ENCODE peak calls at places on chromosome 4, in ten cellular contexts. One of them, this sample, is unnamed.

GRCh38 chr4:13160906-13161305 is 323.2 kb downstream of the RAB28 start:
- DNase-seq in GM03348: peak; percentile 46
- DNase-seq in GM12892: no peak
- DNase-seq in activated CD8-positive, alpha-beta memory T cell treated with anti-CD3 and anti-CD28 coated beads, Interleukin-2, amount 50 U/mL, for 48 hours: no peak
- DNase-seq in activated T-cell treated with anti-CD3 and anti-CD28 coated beads, Interleukin-2, amount 50 U/mL, for 4 hours: no peak
- DNase-seq in hepatic stellate cell: no peak
- DNase-seq in activated CD4-positive, alpha-beta T cell treated with anti-CD3 and anti-CD28 coated beads, Interleukin-2, amount 10 ng/mL, durations not matched to agents 7 days and 5 days: no peak
- DNase-seq in mesothelial cell of epicardium: no peak
- DNase-seq in RWPE1: no peak
- DNase-seq in NCI-H2081: peak; percentile 26
- DNase-seq in this sample: peak; percentile 85

GRCh38 chr4:119478446-119479179 is 150.0 kb downstream of the PDE5A start:
- DNase-seq in GM03348: no peak
- DNase-seq in GM12892: no peak
- DNase-seq in activated CD8-positive, alpha-beta memory T cell treated with anti-CD3 and anti-CD28 coated beads, Interleukin-2, amount 50 U/mL, for 48 hours: no peak
- DNase-seq in activated T-cell treated with anti-CD3 and anti-CD28 coated beads, Interleukin-2, amount 50 U/mL, for 4 hours: no peak
- DNase-seq in hepatic stellate cell: no peak
- DNase-seq in activated CD4-positive, alpha-beta T cell treated with anti-CD3 and anti-CD28 coated beads, Interleukin-2, amount 10 ng/mL, durations not matched to agents 7 days and 5 days: no peak
- DNase-seq in mesothelial cell of epicardium: no peak
- DNase-seq in RWPE1: no peak
- DNase-seq in NCI-H2081: peak; percentile 75
- DNase-seq in this sample: peak; percentile 92

GRCh38 chr4:2273657-2274319 is 11.9 kb upstream of the MXD4 start:
- DNase-seq in GM03348: no peak
- DNase-seq in GM12892: no peak
- DNase-seq in activated CD8-positive, alpha-beta memory T cell treated with anti-CD3 and anti-CD28 coated beads, Interleukin-2, amount 50 U/mL, for 48 hours: no peak
- DNase-seq in activated T-cell treated with anti-CD3 and anti-CD28 coated beads, Interleukin-2, amount 50 U/mL, for 4 hours: no peak
- DNase-seq in hepatic stellate cell: no peak
- DNase-seq in activated CD4-positive, alpha-beta T cell treated with anti-CD3 and anti-CD28 coated beads, Interleukin-2, amount 10 ng/mL, durations not matched to agents 7 days and 5 days: no peak
- DNase-seq in mesothelial cell of epicardium: no peak
- DNase-seq in RWPE1: no peak
- DNase-seq in NCI-H2081: no peak
- DNase-seq in this sample: no peak

GRCh38 chr4:61468091-61468720 is 268.1 kb downstream of the ADGRL3 start:
- DNase-seq in GM03348: no peak
- DNase-seq in GM12892: no peak
- DNase-seq in activated CD8-positive, alpha-beta memory T cell treated with anti-CD3 and anti-CD28 coated beads, Interleukin-2, amount 50 U/mL, for 48 hours: no peak
- DNase-seq in activated T-cell treated with anti-CD3 and anti-CD28 coated beads, Interleukin-2, amount 50 U/mL, for 4 hours: no peak
- DNase-seq in hepatic stellate cell: no peak
- DNase-seq in activated CD4-positive, alpha-beta T cell treated with anti-CD3 and anti-CD28 coated beads, Interleukin-2, amount 10 ng/mL, durations not matched to agents 7 days and 5 days: no peak
- DNase-seq in mesothelial cell of epicardium: no peak
- DNase-seq in RWPE1: peak; percentile 78
- DNase-seq in NCI-H2081: no peak
- DNase-seq in this sample: peak; percentile 20

GRCh38 chr4:112752061-112752460 is 115.1 kb downstream of the LARP7 start:
- DNase-seq in GM03348: no peak
- DNase-seq in GM12892: no peak
- DNase-seq in activated CD8-positive, alpha-beta memory T cell treated with anti-CD3 and anti-CD28 coated beads, Interleukin-2, amount 50 U/mL, for 48 hours: no peak
- DNase-seq in activated T-cell treated with anti-CD3 and anti-CD28 coated beads, Interleukin-2, amount 50 U/mL, for 4 hours: no peak
- DNase-seq in hepatic stellate cell: no peak
- DNase-seq in activated CD4-positive, alpha-beta T cell treated with anti-CD3 and anti-CD28 coated beads, Interleukin-2, amount 10 ng/mL, durations not matched to agents 7 days and 5 days: no peak
- DNase-seq in mesothelial cell of epicardium: no peak
- DNase-seq in RWPE1: no peak
- DNase-seq in NCI-H2081: no peak
- DNase-seq in this sample: no peak

GRCh38 chr4:3413675-3414420 is 27.9 kb upstream of the HGFAC start:
- DNase-seq in GM03348: no peak
- DNase-seq in GM12892: no peak
- DNase-seq in activated CD8-positive, alpha-beta memory T cell treated with anti-CD3 and anti-CD28 coated beads, Interleukin-2, amount 50 U/mL, for 48 hours: no peak
- DNase-seq in activated T-cell treated with anti-CD3 and anti-CD28 coated beads, Interleukin-2, amount 50 U/mL, for 4 hours: no peak
- DNase-seq in hepatic stellate cell: no peak
- DNase-seq in activated CD4-positive, alpha-beta T cell treated with anti-CD3 and anti-CD28 coated beads, Interleukin-2, amount 10 ng/mL, durations not matched to agents 7 days and 5 days: no peak
- DNase-seq in mesothelial cell of epicardium: no peak
- DNase-seq in RWPE1: no peak
- DNase-seq in NCI-H2081: no peak
- DNase-seq in this sample: no peak

GRCh38 chr4:144787365-144788263 is 141.7 kb downstream of the HHIP start:
- DNase-seq in GM03348: peak; percentile 16
- DNase-seq in GM12892: peak; percentile 1
- DNase-seq in activated CD8-positive, alpha-beta memory T cell treated with anti-CD3 and anti-CD28 coated beads, Interleukin-2, amount 50 U/mL, for 48 hours: no peak
- DNase-seq in activated T-cell treated with anti-CD3 and anti-CD28 coated beads, Interleukin-2, amount 50 U/mL, for 4 hours: no peak
- DNase-seq in hepatic stellate cell: peak; percentile 4
- DNase-seq in activated CD4-positive, alpha-beta T cell treated with anti-CD3 and anti-CD28 coated beads, Interleukin-2, amount 10 ng/mL, durations not matched to agents 7 days and 5 days: no peak
- DNase-seq in mesothelial cell of epicardium: no peak
- DNase-seq in RWPE1: peak; percentile 29
- DNase-seq in NCI-H2081: peak; percentile 18
- DNase-seq in this sample: peak; percentile 54

GRCh38 chr4:126627255-126627654 is 1005.5 kb upstream of the INTU start:
- DNase-seq in GM03348: no peak
- DNase-seq in GM12892: no peak
- DNase-seq in activated CD8-positive, alpha-beta memory T cell treated with anti-CD3 and anti-CD28 coated beads, Interleukin-2, amount 50 U/mL, for 48 hours: no peak
- DNase-seq in activated T-cell treated with anti-CD3 and anti-CD28 coated beads, Interleukin-2, amount 50 U/mL, for 4 hours: no peak
- DNase-seq in hepatic stellate cell: no peak
- DNase-seq in activated CD4-positive, alpha-beta T cell treated with anti-CD3 and anti-CD28 coated beads, Interleukin-2, amount 10 ng/mL, durations not matched to agents 7 days and 5 days: no peak
- DNase-seq in mesothelial cell of epicardium: no peak
- DNase-seq in RWPE1: peak; percentile 31
- DNase-seq in NCI-H2081: peak; percentile 10
- DNase-seq in this sample: peak; percentile 52

GRCh38 chr4:156830356-156830755 is 141.2 kb downstream of the PDGFC start:
- DNase-seq in GM03348: peak; percentile 55
- DNase-seq in GM12892: no peak
- DNase-seq in activated CD8-positive, alpha-beta memory T cell treated with anti-CD3 and anti-CD28 coated beads, Interleukin-2, amount 50 U/mL, for 48 hours: no peak
- DNase-seq in activated T-cell treated with anti-CD3 and anti-CD28 coated beads, Interleukin-2, amount 50 U/mL, for 4 hours: no peak
- DNase-seq in hepatic stellate cell: peak; percentile 29
- DNase-seq in activated CD4-positive, alpha-beta T cell treated with anti-CD3 and anti-CD28 coated beads, Interleukin-2, amount 10 ng/mL, durations not matched to agents 7 days and 5 days: no peak
- DNase-seq in mesothelial cell of epicardium: no peak
- DNase-seq in RWPE1: no peak
- DNase-seq in NCI-H2081: no peak
- DNase-seq in this sample: no peak

GRCh38 chr4:181569553-181569952 is 673.6 kb upstream of the TENM3 start:
- DNase-seq in GM03348: peak; percentile 71
- DNase-seq in GM12892: no peak
- DNase-seq in activated CD8-positive, alpha-beta memory T cell treated with anti-CD3 and anti-CD28 coated beads, Interleukin-2, amount 50 U/mL, for 48 hours: no peak
- DNase-seq in activated T-cell treated with anti-CD3 and anti-CD28 coated beads, Interleukin-2, amount 50 U/mL, for 4 hours: no peak
- DNase-seq in hepatic stellate cell: peak; percentile 2
- DNase-seq in activated CD4-positive, alpha-beta T cell treated with anti-CD3 and anti-CD28 coated beads, Interleukin-2, amount 10 ng/mL, durations not matched to agents 7 days and 5 days: no peak
- DNase-seq in mesothelial cell of epicardium: no peak
- DNase-seq in RWPE1: peak; percentile 68
- DNase-seq in NCI-H2081: peak; percentile 1
- DNase-seq in this sample: peak; percentile 65

GRCh38 chr4:127995776-127996175 is 30.6 kb downstream of the ABHD18 start:
- DNase-seq in GM03348: peak; percentile 9
- DNase-seq in GM12892: no peak
- DNase-seq in activated CD8-positive, alpha-beta memory T cell treated with anti-CD3 and anti-CD28 coated beads, Interleukin-2, amount 50 U/mL, for 48 hours: no peak
- DNase-seq in activated T-cell treated with anti-CD3 and anti-CD28 coated beads, Interleukin-2, amount 50 U/mL, for 4 hours: no peak
- DNase-seq in hepatic stellate cell: no peak
- DNase-seq in activated CD4-positive, alpha-beta T cell treated with anti-CD3 and anti-CD28 coated beads, Interleukin-2, amount 10 ng/mL, durations not matched to agents 7 days and 5 days: no peak
- DNase-seq in mesothelial cell of epicardium: no peak
- DNase-seq in RWPE1: peak; percentile 62
- DNase-seq in NCI-H2081: no peak
- DNase-seq in this sample: peak; percentile 44

GRCh38 chr4:79257953-79258613 is 67.8 kb downstream of the NAA11 start:
- DNase-seq in GM03348: no peak
- DNase-seq in GM12892: no peak
- DNase-seq in activated CD8-positive, alpha-beta memory T cell treated with anti-CD3 and anti-CD28 coated beads, Interleukin-2, amount 50 U/mL, for 48 hours: no peak
- DNase-seq in activated T-cell treated with anti-CD3 and anti-CD28 coated beads, Interleukin-2, amount 50 U/mL, for 4 hours: no peak
- DNase-seq in hepatic stellate cell: no peak
- DNase-seq in activated CD4-positive, alpha-beta T cell treated with anti-CD3 and anti-CD28 coated beads, Interleukin-2, amount 10 ng/mL, durations not matched to agents 7 days and 5 days: no peak
- DNase-seq in mesothelial cell of epicardium: no peak
- DNase-seq in RWPE1: no peak
- DNase-seq in NCI-H2081: no peak
- DNase-seq in this sample: no peak

GRCh38 chr4:77579406-77580076 is 26.1 kb upstream of the CXCL13 start:
- DNase-seq in GM03348: peak; percentile 87
- DNase-seq in GM12892: no peak
- DNase-seq in activated CD8-positive, alpha-beta memory T cell treated with anti-CD3 and anti-CD28 coated beads, Interleukin-2, amount 50 U/mL, for 48 hours: no peak
- DNase-seq in activated T-cell treated with anti-CD3 and anti-CD28 coated beads, Interleukin-2, amount 50 U/mL, for 4 hours: no peak
- DNase-seq in hepatic stellate cell: peak; percentile 71
- DNase-seq in activated CD4-positive, alpha-beta T cell treated with anti-CD3 and anti-CD28 coated beads, Interleukin-2, amount 10 ng/mL, durations not matched to agents 7 days and 5 days: no peak
- DNase-seq in mesothelial cell of epicardium: no peak
- DNase-seq in RWPE1: peak; percentile 92
- DNase-seq in NCI-H2081: no peak
- DNase-seq in this sample: no peak

This sample was measured in DMS53.